ENCODE peak calls at places on chromosomes 13 and 19, in seven cellular contexts. One of them, this sample, is unnamed.

GRCh38 chr19:46472592-46472991 is 1.2 kb upstream of the PNMA8A start:
- DNase-seq in heart left ventricle: no peak
- DNase-seq in body of pancreas: no peak
- DNase-seq in cardiac fibroblast: no peak
- DNase-seq in astrocyte of the spinal cord: no peak
- DNase-seq in bronchial epithelial cell: no peak
- DNase-seq in Peyer's patch: no peak
- DNase-seq in this sample: no peak

GRCh38 chr13:50403311-50403710 is 388.1 kb downstream of the KCNRG start:
- DNase-seq in heart left ventricle: no peak
- DNase-seq in body of pancreas: peak; percentile 39
- DNase-seq in cardiac fibroblast: no peak
- DNase-seq in astrocyte of the spinal cord: no peak
- DNase-seq in bronchial epithelial cell: peak; percentile 71
- DNase-seq in Peyer's patch: no peak
- DNase-seq in this sample: no peak

GRCh38 chr19:5595745-5596144 is 26.8 kb downstream of the SAFB2 start:
- DNase-seq in heart left ventricle: no peak
- DNase-seq in body of pancreas: no peak
- DNase-seq in cardiac fibroblast: no peak
- DNase-seq in astrocyte of the spinal cord: no peak
- DNase-seq in bronchial epithelial cell: no peak
- DNase-seq in Peyer's patch: no peak
- DNase-seq in this sample: no peak

GRCh38 chr19:52336976-52337375 is 933 bp downstream of the ZNF610 start:
- DNase-seq in heart left ventricle: no peak
- DNase-seq in body of pancreas: no peak
- DNase-seq in cardiac fibroblast: peak; percentile 6
- DNase-seq in astrocyte of the spinal cord: no peak
- DNase-seq in bronchial epithelial cell: no peak
- DNase-seq in Peyer's patch: no peak
- DNase-seq in this sample: no peak

GRCh38 chr19:8194528-8195275 is 14.5 kb upstream of the CERS4 start:
- DNase-seq in heart left ventricle: peak; percentile 23
- DNase-seq in body of pancreas: no peak
- DNase-seq in cardiac fibroblast: no peak
- DNase-seq in astrocyte of the spinal cord: no peak
- DNase-seq in bronchial epithelial cell: no peak
- DNase-seq in Peyer's patch: peak; percentile 88
- DNase-seq in this sample: peak; percentile 44

GRCh38 chr19:38264486-38265212 is at the start of gene SPINT2:
- DNase-seq in heart left ventricle: no peak
- DNase-seq in body of pancreas: no peak
- DNase-seq in cardiac fibroblast: no peak
- DNase-seq in astrocyte of the spinal cord: no peak
- DNase-seq in bronchial epithelial cell: no peak
- DNase-seq in Peyer's patch: no peak
- DNase-seq in this sample: no peak

GRCh38 chr13:49108204-49108603 is 111.9 kb upstream of the MLNR start:
- DNase-seq in heart left ventricle: no peak
- DNase-seq in body of pancreas: no peak
- DNase-seq in cardiac fibroblast: no peak
- DNase-seq in astrocyte of the spinal cord: no peak
- DNase-seq in bronchial epithelial cell: no peak
- DNase-seq in Peyer's patch: no peak
- DNase-seq in this sample: no peak

GRCh38 chr19:16199275-16199932 is 1.7 kb downstream of the AP1M1 start:
- DNase-seq in heart left ventricle: no peak
- DNase-seq in body of pancreas: no peak
- DNase-seq in cardiac fibroblast: no peak
- DNase-seq in astrocyte of the spinal cord: no peak
- DNase-seq in bronchial epithelial cell: peak; percentile 29
- DNase-seq in Peyer's patch: peak; percentile 44
- DNase-seq in this sample: no peak

GRCh38 chr13:50691682-50692263 is 151.7 kb downstream of the DLEU7 start:
- DNase-seq in heart left ventricle: no peak
- DNase-seq in body of pancreas: no peak
- DNase-seq in cardiac fibroblast: no peak
- DNase-seq in astrocyte of the spinal cord: no peak
- DNase-seq in bronchial epithelial cell: no peak
- DNase-seq in Peyer's patch: no peak
- DNase-seq in this sample: no peak

GRCh38 chr13:105410602-105411001 is 1124.9 kb downstream of the EFNB2 start:
- DNase-seq in heart left ventricle: peak; percentile 29
- DNase-seq in body of pancreas: peak; percentile 62
- DNase-seq in cardiac fibroblast: peak; percentile 48
- DNase-seq in astrocyte of the spinal cord: no peak
- DNase-seq in bronchial epithelial cell: peak; percentile 8
- DNase-seq in Peyer's patch: peak; percentile 65
- DNase-seq in this sample: no peak

GRCh38 chr19:1856698-1857603 is 6.4 kb downstream of the KLF16 start:
- DNase-seq in heart left ventricle: peak; percentile 87
- DNase-seq in body of pancreas: peak; percentile 91
- DNase-seq in cardiac fibroblast: peak; percentile 79
- DNase-seq in astrocyte of the spinal cord: peak; percentile 71
- DNase-seq in bronchial epithelial cell: peak; percentile 78
- DNase-seq in Peyer's patch: peak; percentile 95
- DNase-seq in this sample: peak; percentile 60

GRCh38 chr19:7373862-7374261 is 25.1 kb downstream of the ARHGEF18 start:
- DNase-seq in heart left ventricle: no peak
- DNase-seq in body of pancreas: no peak
- DNase-seq in cardiac fibroblast: no peak
- DNase-seq in astrocyte of the spinal cord: no peak
- DNase-seq in bronchial epithelial cell: peak; percentile 25
- DNase-seq in Peyer's patch: peak; percentile 60
- DNase-seq in this sample: no peak

GRCh38 chr19:15331419-15332310 is 674 bp downstream of the BRD4 start:
- DNase-seq in heart left ventricle: peak; percentile 69
- DNase-seq in body of pancreas: peak; percentile 54
- DNase-seq in cardiac fibroblast: peak; percentile 61
- DNase-seq in astrocyte of the spinal cord: peak; percentile 12
- DNase-seq in bronchial epithelial cell: no peak
- DNase-seq in Peyer's patch: peak; percentile 76
- DNase-seq in this sample: peak; percentile 75

GRCh38 chr13:30373727-30374126 is 48.6 kb upstream of the UBE2L5 start:
- DNase-seq in heart left ventricle: no peak
- DNase-seq in body of pancreas: no peak
- DNase-seq in cardiac fibroblast: no peak
- DNase-seq in astrocyte of the spinal cord: no peak
- DNase-seq in bronchial epithelial cell: no peak
- DNase-seq in Peyer's patch: peak; percentile 89
- DNase-seq in this sample: no peak

GRCh38 chr13:43309301-43309700 is 285.9 kb downstream of the DNAJC15 start:
- DNase-seq in heart left ventricle: no peak
- DNase-seq in body of pancreas: no peak
- DNase-seq in cardiac fibroblast: no peak
- DNase-seq in astrocyte of the spinal cord: no peak
- DNase-seq in bronchial epithelial cell: no peak
- DNase-seq in Peyer's patch: no peak
- DNase-seq in this sample: no peak

GRCh38 chr13:48585456-48585840 is 52.6 kb upstream of the RCBTB2 start:
- DNase-seq in heart left ventricle: peak; percentile 46
- DNase-seq in body of pancreas: peak; percentile 41
- DNase-seq in cardiac fibroblast: peak; percentile 88
- DNase-seq in astrocyte of the spinal cord: peak; percentile 69
- DNase-seq in bronchial epithelial cell: no peak
- DNase-seq in Peyer's patch: no peak
- DNase-seq in this sample: no peak

GRCh38 chr13:64223016-64223415 is 2807.4 kb upstream of the PCDH20 start:
- DNase-seq in heart left ventricle: no peak
- DNase-seq in body of pancreas: no peak
- DNase-seq in cardiac fibroblast: no peak
- DNase-seq in astrocyte of the spinal cord: no peak
- DNase-seq in bronchial epithelial cell: no peak
- DNase-seq in Peyer's patch: no peak
- DNase-seq in this sample: no peak

GRCh38 chr13:59746291-59746962 is 417.3 kb downstream of the DIAPH3 start:
- DNase-seq in heart left ventricle: no peak
- DNase-seq in body of pancreas: no peak
- DNase-seq in cardiac fibroblast: peak; percentile 22
- DNase-seq in astrocyte of the spinal cord: peak; percentile 47
- DNase-seq in bronchial epithelial cell: peak; percentile 57
- DNase-seq in Peyer's patch: no peak
- DNase-seq in this sample: no peak

GRCh38 chr19:50293263-50294004 is 35.7 kb downstream of the KCNC3 start:
- DNase-seq in heart left ventricle: no peak
- DNase-seq in body of pancreas: no peak
- DNase-seq in cardiac fibroblast: no peak
- DNase-seq in astrocyte of the spinal cord: no peak
- DNase-seq in bronchial epithelial cell: no peak
- DNase-seq in Peyer's patch: no peak
- DNase-seq in this sample: no peak

GRCh38 chr13:94798738-94799137 is 86.4 kb upstream of the SOX21 start:
- DNase-seq in heart left ventricle: no peak
- DNase-seq in body of pancreas: no peak
- DNase-seq in cardiac fibroblast: no peak
- DNase-seq in astrocyte of the spinal cord: no peak
- DNase-seq in bronchial epithelial cell: no peak
- DNase-seq in Peyer's patch: no peak
- DNase-seq in this sample: no peak

GRCh38 chr13:94799330-94799729 is 87.0 kb upstream of the SOX21 start:
- DNase-seq in heart left ventricle: no peak
- DNase-seq in body of pancreas: no peak
- DNase-seq in cardiac fibroblast: peak; percentile 5
- DNase-seq in astrocyte of the spinal cord: no peak
- DNase-seq in bronchial epithelial cell: peak; percentile 10
- DNase-seq in Peyer's patch: no peak
- DNase-seq in this sample: no peak

GRCh38 chr13:94795292-94795691 is 82.9 kb upstream of the SOX21 start:
- DNase-seq in heart left ventricle: no peak
- DNase-seq in body of pancreas: no peak
- DNase-seq in cardiac fibroblast: no peak
- DNase-seq in astrocyte of the spinal cord: no peak
- DNase-seq in bronchial epithelial cell: no peak
- DNase-seq in Peyer's patch: no peak
- DNase-seq in this sample: no peak

DNA sequence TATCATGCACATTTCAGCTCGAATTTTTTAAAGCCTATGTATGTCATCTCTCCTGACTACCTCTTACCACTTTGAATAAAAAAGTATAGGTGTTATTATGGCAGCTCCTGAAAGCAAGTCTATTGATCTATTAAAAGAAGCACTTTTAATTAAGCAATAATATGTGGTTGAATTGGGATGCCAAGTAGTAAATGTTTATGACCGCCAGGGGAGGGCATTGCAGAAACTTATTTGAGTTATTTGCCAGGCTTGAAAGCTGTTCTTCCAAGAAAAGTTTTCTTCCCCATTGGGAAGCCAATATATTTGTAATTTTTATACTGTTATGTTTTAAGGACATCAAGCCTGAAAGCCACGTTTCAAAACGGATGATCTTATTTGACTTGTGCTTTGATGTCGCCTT is 88.1 kb upstream of the SOX21 start:
- DNase-seq in heart left ventricle: no peak
- DNase-seq in body of pancreas: no peak
- DNase-seq in cardiac fibroblast: no peak
- DNase-seq in astrocyte of the spinal cord: no peak
- DNase-seq in bronchial epithelial cell: peak; percentile 54
- DNase-seq in Peyer's patch: no peak
- DNase-seq in this sample: no peak
- TF ChIP-seq CTCF in heart left ventricle: no peak
- TF ChIP-seq CTCF in body of pancreas: no peak
- TF ChIP-seq CTCF in cardiac fibroblast: no peak
- TF ChIP-seq CTCF in astrocyte of the spinal cord: no peak
- TF ChIP-seq CTCF in bronchial epithelial cell: peak; percentile 37
- TF ChIP-seq CTCF in Peyer's patch: no peak
- TF ChIP-seq CTCF in this sample: no peak

DNA sequence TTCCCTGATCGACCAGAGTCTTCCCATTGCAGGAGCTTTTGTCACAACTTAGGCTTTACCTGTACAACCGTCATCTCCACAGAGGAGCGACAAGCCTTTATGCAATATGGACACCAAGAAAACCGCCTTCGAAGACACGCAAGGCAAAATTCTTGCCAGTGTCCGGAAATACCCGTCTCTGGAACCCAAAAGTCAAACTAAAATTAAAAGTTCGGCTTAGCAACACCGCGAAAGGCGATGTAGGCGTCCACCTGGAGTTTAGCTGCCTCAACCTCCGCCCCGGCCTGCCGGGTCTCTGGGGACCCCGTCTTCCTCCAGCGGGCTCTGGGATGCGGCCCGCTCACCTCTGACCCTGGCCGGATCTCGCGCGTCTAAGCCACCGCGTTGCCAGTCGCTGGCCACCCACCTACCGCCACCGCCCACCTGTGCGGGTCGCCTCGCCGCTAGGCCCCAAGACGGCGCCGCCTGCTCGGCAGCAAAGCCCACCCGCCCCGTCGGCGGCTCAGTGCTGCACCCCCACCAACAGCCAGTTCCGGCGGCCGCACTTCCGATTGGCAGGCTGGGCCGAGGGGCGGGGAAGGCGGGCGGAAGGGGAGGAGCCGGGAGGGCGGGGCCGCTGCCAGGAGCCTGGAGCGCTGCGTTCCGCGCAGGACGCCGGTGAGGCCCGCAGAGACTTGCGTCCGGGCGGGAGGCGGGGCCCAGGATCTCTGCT is at the start of gene SUPT20H:
- DNase-seq in heart left ventricle: peak; percentile 95
- DNase-seq in body of pancreas: peak; percentile 93
- DNase-seq in cardiac fibroblast: peak; percentile 95
- DNase-seq in astrocyte of the spinal cord: peak; percentile 93
- DNase-seq in bronchial epithelial cell: peak; percentile 77
- DNase-seq in Peyer's patch: peak; percentile 97
- DNase-seq in this sample: peak; percentile 92
- TF ChIP-seq CTCF in heart left ventricle: no peak
- TF ChIP-seq CTCF in body of pancreas: no peak
- TF ChIP-seq CTCF in cardiac fibroblast: no peak
- TF ChIP-seq CTCF in astrocyte of the spinal cord: no peak
- TF ChIP-seq CTCF in bronchial epithelial cell: no peak
- TF ChIP-seq CTCF in Peyer's patch: no peak
- TF ChIP-seq CTCF in this sample: no peak

GRCh38 chr13:80850771-80851170 is 509.8 kb upstream of the SPRY2 start:
- DNase-seq in heart left ventricle: no peak
- DNase-seq in body of pancreas: no peak
- DNase-seq in cardiac fibroblast: no peak
- DNase-seq in astrocyte of the spinal cord: no peak
- DNase-seq in bronchial epithelial cell: no peak
- DNase-seq in Peyer's patch: no peak
- DNase-seq in this sample: no peak
- TF ChIP-seq CTCF in heart left ventricle: no peak
- TF ChIP-seq CTCF in body of pancreas: no peak
- TF ChIP-seq CTCF in cardiac fibroblast: no peak
- TF ChIP-seq CTCF in astrocyte of the spinal cord: no peak
- TF ChIP-seq CTCF in bronchial epithelial cell: no peak
- TF ChIP-seq CTCF in Peyer's patch: no peak
- TF ChIP-seq CTCF in this sample: no peak

DNA sequence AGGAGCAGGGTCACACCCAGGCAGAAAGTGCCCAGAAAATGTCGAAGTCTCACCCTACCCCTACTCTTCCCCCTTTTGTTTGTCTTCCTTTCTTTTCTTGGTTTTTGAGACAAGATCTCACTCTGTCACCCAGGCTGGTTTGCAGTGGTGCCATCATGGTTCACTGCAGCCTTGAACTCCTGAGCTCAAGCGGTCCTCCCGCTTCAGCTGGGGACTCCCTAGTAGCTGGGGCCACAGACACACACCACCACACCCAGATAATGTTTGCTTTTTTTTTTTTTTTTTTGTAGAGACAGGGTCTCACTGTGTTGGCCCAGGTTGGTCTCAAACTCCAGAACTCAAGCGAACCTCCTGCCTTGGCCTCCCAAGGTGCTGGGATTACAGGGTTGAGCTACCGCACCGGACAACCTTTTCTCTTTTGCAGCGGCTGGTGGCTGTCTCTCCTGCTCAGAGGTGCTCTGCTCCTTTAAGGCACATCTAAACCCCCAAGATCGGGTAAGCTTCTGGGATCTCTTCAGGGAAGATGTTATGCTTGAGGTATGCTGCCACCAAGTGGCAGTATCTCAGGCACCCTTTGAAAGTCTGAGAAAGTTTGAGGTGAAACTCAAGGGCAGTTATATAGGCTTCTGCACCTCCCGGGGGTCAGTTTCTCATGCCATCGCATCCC is 22.4 kb upstream of the EBI3 start:
- DNase-seq in heart left ventricle: no peak
- DNase-seq in body of pancreas: no peak
- DNase-seq in cardiac fibroblast: peak; percentile 54
- DNase-seq in astrocyte of the spinal cord: peak; percentile 37
- DNase-seq in bronchial epithelial cell: no peak
- DNase-seq in Peyer's patch: no peak
- DNase-seq in this sample: no peak
- TF ChIP-seq CTCF in heart left ventricle: no peak
- TF ChIP-seq CTCF in body of pancreas: no peak
- TF ChIP-seq CTCF in cardiac fibroblast: peak; percentile 51
- TF ChIP-seq CTCF in astrocyte of the spinal cord: peak; percentile 52
- TF ChIP-seq CTCF in bronchial epithelial cell: no peak
- TF ChIP-seq CTCF in Peyer's patch: peak; percentile 22
- TF ChIP-seq CTCF in this sample: no peak

This sample was measured in activated B cell treated with CpG ODN at 0.5 μM for 24 hours.